ENCODE peak calls at places on chromosomes 1 and 21, in nine cellular contexts. P is ovary, B is uterus, N is prostate gland, D is A549, R is HCT116, H is body of pancreas, Z is testis, Q is adrenal gland. V is an unnamed sample.

GRCh38 chr21:27301216-27301615 is 334.3 kb upstream of the ADAMTS5 start:
- DNase-seq in R (no peak), D (no peak), Q (no peak), H (no peak), B (no peak), Z (no peak), P (no peak), N (no peak), V (no peak)

GRCh38 chr1:219350172-219350571 is 176.5 kb downstream of the LYPLAL1 start:
- DNase-seq in B (no peak), Z (no peak), H (no peak), R (no peak), Q (no peak), N (no peak), P (no peak), D (no peak), V (no peak)

GRCh38 chr1:59484090-59484489 is 187.2 kb downstream of the FGGY start:
- DNase-seq in H (no peak), D (peak), N (no peak), P (no peak), Z (no peak), R (peak), B (no peak), Q (peak), V (peak)

GRCh38 chr1:160768295-160768657 is 27.7 kb upstream of the LY9 start:
- DNase-seq in Z (peak), B (no peak), P (no peak), H (peak), Q (peak), N (no peak), D (peak), R (no peak), V (no peak)

GRCh38 chr1:232622378-232622777 is 7.6 kb downstream of the SIPA1L2 start:
- DNase-seq in H (no peak), B (no peak), D (no peak), N (no peak), P (no peak), R (peak), Z (no peak), Q (no peak), V (no peak)

GRCh38 chr21:39527664-39528381 is 76.1 kb downstream of the SH3BGR start:
- DNase-seq in Z (no peak), D (no peak), P (no peak), Q (peak), H (peak), B (no peak), N (peak), R (no peak), V (no peak)

GRCh38 chr21:45336870-45337269 is 49.2 kb upstream of the POFUT2 start:
- DNase-seq in D (no peak), B (no peak), Q (no peak), Z (no peak), P (no peak), N (no peak), R (no peak), H (no peak), V (no peak)

GRCh38 chr1:19858894-19859293 is 23.3 kb upstream of the OTUD3 start:
- DNase-seq in P (no peak), Q (no peak), Z (no peak), B (no peak), R (no peak), D (no peak), H (no peak), N (no peak), V (no peak)

GRCh38 chr1:161166669-161167548 is 683 bp downstream of the PPOX start:
- DNase-seq in R (no peak), H (no peak), Q (no peak), D (no peak), P (no peak), Z (no peak), N (no peak), B (no peak), V (no peak)

GRCh38 chr1:23020731-23021130 is 1.5 kb downstream of the KDM1A start:
- DNase-seq in Q (no peak), Z (no peak), D (no peak), P (no peak), B (no peak), N (no peak), H (no peak), R (no peak), V (no peak)

GRCh38 chr1:116514708-116515525 is 55.9 kb downstream of the CD58 start:
- DNase-seq in H (peak), N (no peak), Z (no peak), P (no peak), Q (no peak), D (no peak), B (no peak), R (no peak), V (no peak)

GRCh38 chr1:19622204-19622603 is 21.9 kb upstream of the NBL1 start:
- DNase-seq in Q (no peak), N (no peak), B (no peak), P (no peak), D (no peak), R (no peak), H (no peak), Z (no peak), V (no peak)

GRCh38 chr1:179296831-179297377 is 3.3 kb downstream of the SOAT1 start:
- DNase-seq in N (no peak), B (no peak), R (no peak), Z (no peak), D (no peak), H (no peak), P (no peak), Q (no peak), V (no peak)

GRCh38 chr1:16372535-16373340 is 5.7 kb downstream of the SZRD1 start:
- DNase-seq in N (no peak), D (peak), R (no peak), H (no peak), B (no peak), P (no peak), Q (no peak), Z (no peak), V (no peak)

GRCh38 chr1:83505148-83505547 is 493.8 kb downstream of the TTLL7 start:
- DNase-seq in D (no peak), Z (no peak), P (no peak), N (no peak), Q (no peak), R (no peak), B (no peak), H (no peak), V (no peak)

GRCh38 chr1:10639301-10640078 is 157.0 kb downstream of the CASZ1 start:
- DNase-seq in B (no peak), N (no peak), R (no peak), P (no peak), H (no peak), Z (peak), Q (no peak), D (no peak), V (no peak)

DNA sequence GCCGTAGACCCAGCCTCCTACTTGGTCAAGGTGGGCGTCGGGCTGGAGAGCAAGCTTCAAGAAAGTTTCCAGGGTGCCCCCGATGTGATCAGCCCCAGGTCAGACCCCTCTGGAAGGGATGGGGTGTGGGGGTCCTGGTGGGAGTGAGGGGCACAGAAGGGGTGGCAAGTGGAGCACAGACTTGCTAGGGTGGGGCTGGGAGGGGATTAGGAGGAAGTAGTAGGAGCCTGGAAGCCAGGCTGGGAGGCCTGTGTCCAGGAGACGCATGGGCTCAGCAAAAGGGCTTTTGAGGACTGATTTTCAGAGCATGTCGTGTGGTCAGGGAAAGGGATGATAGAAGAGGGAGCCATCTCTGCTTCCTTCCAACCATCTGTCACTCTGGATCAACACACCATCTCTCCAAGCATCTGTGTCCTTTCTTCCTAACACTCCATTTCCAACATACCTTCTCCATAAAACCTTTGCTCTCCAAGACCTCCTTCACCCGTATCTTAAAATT is 8.5 kb downstream of the TRIM46 start:
- DNase-seq in N (no peak), Q (no peak), Z (no peak), R (no peak), P (peak), D (no peak), B (peak), H (no peak), V (no peak)
- TF ChIP-seq POLR2A in N (no peak), Q (no peak), Z (no peak), R (no peak), P (no peak), D (no peak), B (no peak), H (no peak), V (no peak)

DNA sequence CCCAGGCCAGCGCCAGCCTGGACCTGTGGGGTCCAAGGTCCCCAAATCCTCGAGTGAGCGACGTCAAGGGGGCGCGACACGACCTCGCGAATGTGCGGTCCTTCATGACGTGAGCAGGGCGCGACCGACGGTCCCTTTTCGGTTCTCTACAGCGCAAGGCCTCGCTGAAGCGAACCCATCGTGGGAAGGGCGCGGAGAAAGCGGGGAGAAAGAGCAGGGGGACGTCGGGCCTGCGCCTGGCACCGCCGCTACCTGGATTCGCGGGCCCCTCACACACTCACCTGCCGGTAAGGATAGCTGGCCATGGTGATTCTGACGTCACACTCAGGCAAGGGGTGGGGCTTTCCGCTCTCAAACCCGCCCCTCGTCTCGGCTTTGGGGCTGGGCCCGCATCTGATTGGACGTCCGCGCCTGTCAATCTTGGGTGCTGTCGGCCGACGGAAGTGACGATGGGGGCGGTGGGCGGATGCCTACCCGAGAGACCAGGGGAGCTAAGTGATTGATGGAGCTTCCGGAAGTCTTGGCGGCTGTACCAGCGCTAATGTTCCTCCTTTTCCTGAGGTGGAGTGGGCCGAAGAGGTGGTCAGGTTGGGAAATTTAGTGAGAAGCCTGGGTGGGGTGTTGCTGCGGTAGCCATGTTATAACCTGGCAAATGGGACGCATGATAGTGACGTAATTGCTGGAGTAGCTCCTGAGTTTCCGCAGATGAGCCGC is at the start of gene PEF1:
- DNase-seq in P (peak), D (peak), Z (peak), N (peak), H (peak), Q (peak), R (peak), B (peak), V (peak)
- TF ChIP-seq POLR2A in P (peak), D (peak), Z (peak), N (peak), H (peak), Q (peak), R (peak), B (peak), V (peak)

DNA sequence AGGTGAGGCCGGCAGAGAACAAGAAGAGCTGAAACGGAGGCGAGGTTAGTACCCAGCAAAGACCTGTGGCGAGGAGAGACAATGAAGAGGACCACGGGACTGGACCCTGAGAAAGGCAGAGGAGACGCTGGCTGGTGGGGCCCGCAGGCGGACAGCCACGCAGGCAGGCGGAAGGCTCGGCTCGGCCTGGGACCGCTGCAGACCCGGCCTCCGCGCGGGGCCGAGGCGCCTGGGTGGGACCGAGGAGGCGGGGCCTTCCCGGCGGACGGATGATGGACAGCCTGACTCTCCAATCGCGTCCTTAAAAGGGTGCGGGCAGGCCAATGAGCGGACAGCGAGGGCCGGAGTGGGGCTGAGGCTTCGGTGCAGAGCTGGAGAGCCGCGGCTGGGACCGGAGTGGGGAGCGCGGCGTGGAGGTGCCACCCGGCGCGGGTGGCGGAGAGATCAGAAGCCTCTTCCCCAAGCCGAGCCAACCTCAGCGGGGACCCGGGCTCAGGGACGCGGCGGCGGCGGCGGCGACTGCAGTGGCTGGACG is at the start of gene MPZL1:
- DNase-seq in P (peak), R (peak), N (peak), Z (peak), H (peak), D (peak), Q (peak), B (peak), V (peak)
- TF ChIP-seq POLR2A in P (peak), R (peak), N (peak), Z (peak), H (peak), D (peak), Q (no peak), B (peak), V (peak)

GRCh38 chr21:23155281-23155680 is 2157.1 kb downstream of the NCAM2 start:
- DNase-seq in Z (no peak), B (no peak), P (no peak), Q (no peak), D (no peak), H (no peak), N (no peak), R (no peak), V (no peak)

GRCh38 chr21:23152130-23152529 is 2153.9 kb downstream of the NCAM2 start:
- DNase-seq in B (no peak), Z (no peak), N (no peak), R (no peak), Q (no peak), P (no peak), D (no peak), H (no peak), V (no peak)
- TF ChIP-seq POLR2A in B (no peak), Z (no peak), N (no peak), R (no peak), Q (no peak), P (no peak), D (no peak), H (no peak), V (no peak)

GRCh38 chr1:224430511-224431113 is 4.0 kb downstream of the WDR26 start:
- DNase-seq in D (peak), R (no peak), H (peak), P (no peak), B (no peak), Q (no peak), N (no peak), Z (no peak), V (peak)
- TF ChIP-seq POLR2A in D (no peak), R (no peak), H (no peak), P (no peak), B (no peak), Q (no peak), N (no peak), Z (no peak), V (no peak)

GRCh38 chr1:155003227-155003765 is 694 bp downstream of the ZBTB7B start:
- DNase-seq in N (no peak), H (peak), Z (peak), R (no peak), B (peak), P (peak), Q (peak), D (peak), V (no peak)
- TF ChIP-seq POLR2A in N (peak), H (no peak), Z (no peak), R (no peak), B (no peak), P (no peak), Q (no peak), D (no peak), V (no peak)

GRCh38 chr1:234608026-234608719 is 1.8 kb downstream of the IRF2BP2 start:
- DNase-seq in Z (peak), B (peak), D (peak), R (no peak), Q (peak), H (peak), N (peak), P (peak), V (peak)
- TF ChIP-seq POLR2A in Z (no peak), B (peak), D (no peak), R (no peak), Q (peak), H (peak), N (peak), P (peak), V (no peak)

GRCh38 chr1:12067900-12068821 is 5.1 kb downstream of the TNFRSF8 start:
- DNase-seq in Z (no peak), D (no peak), P (peak), B (peak), R (no peak), Q (no peak), H (peak), N (no peak), V (peak)
- TF ChIP-seq POLR2A in Z (no peak), D (no peak), P (no peak), B (no peak), R (no peak), Q (no peak), H (no peak), N (no peak), V (no peak)

GRCh38 chr1:38005195-38006007 is at the start of gene FHL3:
- DNase-seq in D (no peak), N (no peak), H (peak), R (no peak), Z (peak), B (peak), Q (peak), P (peak), V (no peak)
- TF ChIP-seq POLR2A in D (peak), N (no peak), H (no peak), R (peak), Z (no peak), B (no peak), Q (peak), P (no peak), V (peak)

DNA sequence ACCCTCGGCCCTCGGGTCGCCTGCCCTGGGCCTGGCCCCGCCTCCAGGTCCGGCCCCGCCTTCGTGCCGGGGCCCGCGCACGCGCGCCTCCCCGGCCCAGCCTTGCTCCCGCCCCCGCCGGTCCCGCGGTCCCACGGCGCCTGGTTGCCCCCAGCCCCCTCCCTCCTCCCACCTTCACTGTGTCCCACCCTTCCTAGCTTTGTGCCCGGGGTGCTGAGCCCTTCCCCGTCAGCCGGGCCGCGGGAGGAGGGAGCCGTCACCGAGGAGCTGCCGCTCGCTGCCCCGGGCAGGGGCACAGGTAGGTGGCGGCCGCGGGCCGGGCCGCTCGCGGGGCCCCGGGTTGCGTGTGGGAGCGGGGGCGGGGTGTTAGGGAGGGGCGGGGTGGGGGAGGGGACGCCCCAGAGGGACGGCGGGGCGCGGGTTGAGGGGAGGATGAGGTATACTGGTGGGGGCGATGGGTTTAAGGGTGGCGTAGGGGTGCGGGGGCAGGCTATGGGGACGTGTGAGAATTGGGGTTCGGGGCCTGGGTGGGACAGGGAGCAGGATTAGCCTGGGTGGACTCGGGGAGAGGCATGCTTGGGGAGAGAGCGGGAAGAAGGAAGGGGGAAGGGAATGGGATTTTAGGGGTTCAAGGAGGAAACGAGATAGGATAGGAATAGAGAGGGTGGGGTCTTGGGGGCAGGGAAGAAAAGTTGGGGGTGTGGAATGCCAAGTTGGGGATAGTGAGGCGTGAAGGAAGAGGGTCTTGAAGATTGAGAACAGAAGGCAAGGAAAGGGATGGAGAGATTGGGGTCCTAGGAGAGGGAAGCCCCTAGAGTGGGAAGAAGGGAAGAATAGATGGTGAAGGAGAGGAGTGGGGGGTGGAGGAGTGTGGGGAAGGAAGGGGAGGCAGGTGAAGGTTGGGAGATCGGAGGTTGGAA is at the start of gene LRRC42:
- DNase-seq in B (no peak), Q (no peak), Z (no peak), H (peak), P (no peak), R (no peak), D (no peak), N (no peak), V (no peak)
- TF ChIP-seq POLR2A in B (no peak), Q (no peak), Z (no peak), H (no peak), P (no peak), R (no peak), D (peak), N (peak), V (peak)